ENCODE peak calls at places on chromosomes 6 and 20, in six cellular contexts. G, M, S, J, R and H are unnamed samples. For H3K4me1, the result is how much of the 10 kb centered on the place peaks cover.

GRCh38 chr20:45291526-45291925 is 15.1 kb upstream of the RBPJL start:
- DNase-seq in G (no peak), M (no peak), S (no peak), J (no peak), R (no peak), H (no peak)

GRCh38 chr6:4582506-4582905 is 193.7 kb upstream of the CDYL start:
- DNase-seq in G (peak), M (peak), S (no peak), J (no peak), R (peak), H (no peak)

GRCh38 chr6:130559166-130559565 is 193.3 kb downstream of the TMEM200A start:
- DNase-seq in G (no peak), M (no peak), S (no peak), J (no peak), R (no peak), H (no peak)

GRCh38 chr6:151294561-151295101 is 54.9 kb downstream of the AKAP12 start:
- DNase-seq in G (peak), M (peak), S (no peak), J (no peak), R (peak), H (no peak)

GRCh38 chr20:52985687-52986086 is 13.5 kb downstream of the TSHZ2 start:
- DNase-seq in G (no peak), M (no peak), S (no peak), J (no peak), R (no peak), H (no peak)

GRCh38 chr20:22160254-22160653 is 424.1 kb downstream of the FOXA2 start:
- DNase-seq in G (no peak), M (no peak), S (no peak), J (no peak), R (no peak), H (no peak)

GRCh38 chr6:157798851-157799250 is 24.2 kb upstream of the SNX9 start:
- DNase-seq in G (no peak), M (no peak), S (no peak), J (no peak), R (no peak), H (no peak)

GRCh38 chr20:15162061-15162740 is 824.8 kb upstream of the FLRT3 start:
- DNase-seq in G (no peak), M (no peak), S (no peak), J (no peak), R (no peak), H (no peak)

GRCh38 chr20:63495771-63496403 is 3.0 kb downstream of the EEF1A2 start:
- DNase-seq in G (peak), M (peak), S (no peak), J (peak), R (peak), H (peak)

GRCh38 chr20:10793741-10794140 is 119.9 kb upstream of the JAG1 start:
- DNase-seq in G (no peak), M (no peak), S (no peak), J (no peak), R (no peak), H (peak)

GRCh38 chr20:50746138-50746940 is 15.0 kb downstream of the PARD6B start:
- DNase-seq in G (no peak), M (no peak), S (no peak), J (no peak), R (no peak), H (no peak)

GRCh38 chr6:43495409-43495941 is 14.7 kb downstream of the LRRC73 start:
- DNase-seq in G (no peak), M (peak), S (no peak), J (no peak), R (peak), H (no peak)

DNA sequence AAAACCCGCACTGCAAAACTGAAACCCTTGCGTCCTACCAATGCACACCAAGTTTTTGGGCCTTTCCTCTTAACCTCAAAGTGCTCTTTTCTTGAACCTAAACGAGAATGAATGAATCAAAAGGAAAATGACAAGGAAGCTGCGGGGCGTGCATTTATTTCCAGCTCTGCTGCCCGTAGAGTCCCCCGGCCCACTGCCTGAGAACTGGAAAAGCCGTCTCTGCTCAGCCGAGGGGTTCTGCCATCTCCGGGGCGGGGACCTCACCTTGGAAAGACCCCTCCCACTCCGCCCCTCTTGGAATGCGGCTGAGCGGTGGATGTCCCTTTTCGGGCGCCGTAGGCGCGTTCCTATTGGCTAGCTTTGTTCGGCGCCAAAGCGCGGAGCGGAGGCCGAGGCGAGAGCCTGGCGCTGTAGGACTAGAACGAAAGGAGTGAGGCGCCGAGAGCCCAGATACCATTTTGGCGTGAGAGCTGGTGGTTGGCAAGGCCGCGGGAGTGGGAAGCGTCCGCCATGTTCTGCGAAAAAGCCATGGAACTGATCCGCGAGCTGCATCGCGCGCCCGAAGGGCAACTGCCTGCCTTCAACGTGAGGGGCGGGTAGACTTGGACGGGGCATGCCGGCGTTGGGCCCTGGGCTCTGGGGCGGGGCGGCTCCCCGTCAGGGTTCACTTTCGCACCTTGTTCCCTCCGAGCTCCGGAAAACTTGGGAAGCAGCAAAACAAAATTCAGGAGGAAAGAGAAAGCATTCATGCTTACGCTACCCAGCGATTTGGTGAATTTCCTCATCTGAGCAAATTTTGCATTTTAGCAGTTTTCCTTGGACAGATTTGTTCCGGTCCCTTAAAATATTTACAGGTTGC is at the start of gene GINS1:
- DNase-seq in G (peak), M (peak), S (peak), J (peak), R (peak), H (peak)
- H4K8ac ChIP-seq in G (peak), M (peak), S (peak), J (no peak), R (peak), H (no peak)

DNA sequence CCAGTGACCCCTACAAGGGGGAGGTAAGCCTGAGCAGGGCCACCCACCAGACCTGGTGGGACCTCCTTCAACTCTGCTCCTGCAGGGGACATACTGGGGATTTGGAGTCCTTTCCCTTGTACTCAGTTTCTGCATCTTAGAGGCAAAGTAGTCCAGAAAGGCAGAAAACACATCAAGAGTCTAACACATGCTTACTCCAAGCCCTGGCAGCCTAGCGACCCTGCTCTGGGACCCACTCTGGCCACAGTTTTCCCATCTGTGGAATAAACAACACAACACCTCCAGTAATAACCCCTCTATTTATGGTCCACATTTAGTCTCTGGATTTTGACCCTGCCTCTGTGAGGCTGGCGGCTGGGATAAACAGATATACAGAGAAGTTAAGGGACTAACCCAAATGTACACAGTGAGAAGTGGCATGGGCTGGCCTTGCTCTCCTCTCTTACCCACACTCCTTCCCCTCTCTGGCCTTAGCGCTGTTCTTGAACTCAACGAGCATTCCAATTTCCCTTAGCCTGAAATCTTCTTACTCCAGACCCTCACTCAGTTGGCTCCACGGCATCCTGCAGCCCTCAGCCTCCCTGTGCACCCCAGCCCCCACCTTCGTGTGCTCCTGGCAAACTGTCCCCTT is 16.1 kb upstream of the TLDC2 start:
- DNase-seq in G (no peak), M (peak), S (no peak), J (no peak), R (no peak), H (no peak)
- H3K4me1 ChIP-seq in G (half or more), M (half or more), S (under half), J (under half), R (under half), H (under half)

DNA sequence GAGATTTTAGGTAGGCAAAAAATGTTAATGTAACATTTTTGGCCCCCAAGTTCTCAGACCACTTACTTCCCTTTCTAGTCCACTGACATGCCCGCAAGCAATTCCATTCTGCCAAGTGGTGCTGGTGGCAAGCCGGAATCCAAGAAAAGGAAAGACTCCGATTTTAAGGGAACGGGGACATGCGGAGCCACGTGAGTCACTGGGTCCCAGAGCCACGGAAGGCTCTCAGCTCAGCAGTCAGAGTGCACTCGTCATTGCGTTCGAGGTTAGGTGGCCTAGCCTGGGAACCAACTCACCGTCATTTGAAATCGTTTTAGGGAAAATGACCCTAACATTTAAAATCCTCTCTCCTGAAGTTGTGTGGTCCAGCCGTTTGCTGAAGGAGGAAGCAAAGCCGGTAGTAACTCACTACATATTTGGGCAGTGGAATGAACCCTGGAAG is 711 bp upstream of the SIRT5 start:
- DNase-seq in G (peak), M (peak), S (no peak), J (peak), R (peak), H (peak)
- H4K91ac ChIP-seq in G (peak), M (no peak), S (peak), J (no peak), R (no peak), H (no peak)

GRCh38 chr6:36594029-36594815 is at the start of gene SRSF3:
- DNase-seq in G (peak), M (peak), S (peak), J (peak), R (peak), H (peak)
- H4K8ac ChIP-seq in G (peak), M (peak), S (peak), J (no peak), R (peak), H (no peak)